ENCODE peak calls at places on chromosomes 2 and 18, in five cellular contexts. One of them, this sample, is unnamed.

GRCh38 chr18:79856119-79857080 is 58.7 kb downstream of the KCNG2 start:
- DNase-seq in GM13976: peak
- DNase-seq in nephron progenitor cell: no peak
- DNase-seq in adrenal gland: no peak
- DNase-seq in type B pancreatic cell: no peak
- DNase-seq in this sample: peak

GRCh38 chr18:26511339-26512071 is 36.8 kb downstream of the KCTD1 start:
- DNase-seq in GM13976: no peak
- DNase-seq in type B pancreatic cell: no peak
- DNase-seq in nephron progenitor cell: no peak
- DNase-seq in adrenal gland: no peak
- DNase-seq in this sample: no peak

GRCh38 chr2:6516674-6517073 is 349.0 kb downstream of the CMPK2 start:
- DNase-seq in GM13976: no peak
- DNase-seq in adrenal gland: no peak
- DNase-seq in nephron progenitor cell: no peak
- DNase-seq in type B pancreatic cell: no peak
- DNase-seq in this sample: no peak

GRCh38 chr2:53568463-53568862 is 199.1 kb upstream of the CHAC2 start:
- DNase-seq in nephron progenitor cell: no peak
- DNase-seq in adrenal gland: no peak
- DNase-seq in GM13976: no peak
- DNase-seq in type B pancreatic cell: no peak
- DNase-seq in this sample: no peak

GRCh38 chr2:153890572-153890971 is 18.9 kb downstream of the GALNT13 start:
- DNase-seq in adrenal gland: no peak
- DNase-seq in GM13976: no peak
- DNase-seq in type B pancreatic cell: no peak
- DNase-seq in nephron progenitor cell: no peak
- DNase-seq in this sample: no peak

GRCh38 chr2:212274215-212274614 is 264.4 kb downstream of the ERBB4 start:
- DNase-seq in nephron progenitor cell: no peak
- DNase-seq in GM13976: no peak
- DNase-seq in type B pancreatic cell: no peak
- DNase-seq in adrenal gland: no peak
- DNase-seq in this sample: no peak

GRCh38 chr18:48818329-48819254 is 132.2 kb downstream of the SMAD7 start:
- DNase-seq in GM13976: no peak
- DNase-seq in adrenal gland: no peak
- DNase-seq in nephron progenitor cell: no peak
- DNase-seq in type B pancreatic cell: peak
- DNase-seq in this sample: peak

GRCh38 chr2:207311316-207312005 is 145.7 kb upstream of the KLF7 start:
- DNase-seq in GM13976: peak
- DNase-seq in type B pancreatic cell: no peak
- DNase-seq in nephron progenitor cell: no peak
- DNase-seq in adrenal gland: peak
- DNase-seq in this sample: no peak

GRCh38 chr2:177464549-177464948 is 72.0 kb downstream of the AGPS start:
- DNase-seq in type B pancreatic cell: no peak
- DNase-seq in GM13976: no peak
- DNase-seq in adrenal gland: no peak
- DNase-seq in nephron progenitor cell: no peak
- DNase-seq in this sample: no peak

GRCh38 chr2:5121677-5122076 is 570.5 kb upstream of the SOX11 start:
- DNase-seq in nephron progenitor cell: peak
- DNase-seq in GM13976: no peak
- DNase-seq in adrenal gland: no peak
- DNase-seq in type B pancreatic cell: no peak
- DNase-seq in this sample: peak

GRCh38 chr2:112679484-112679883 is 33.7 kb downstream of the SLC20A1 start:
- DNase-seq in nephron progenitor cell: no peak
- DNase-seq in GM13976: no peak
- DNase-seq in type B pancreatic cell: no peak
- DNase-seq in adrenal gland: peak
- DNase-seq in this sample: no peak

GRCh38 chr2:218746960-218747359 is 35.0 kb upstream of the CYP27A1 start:
- DNase-seq in type B pancreatic cell: no peak
- DNase-seq in nephron progenitor cell: no peak
- DNase-seq in adrenal gland: no peak
- DNase-seq in GM13976: no peak
- DNase-seq in this sample: no peak

GRCh38 chr2:26072925-26073768 is 39.3 kb downstream of the RAB10 start:
- DNase-seq in nephron progenitor cell: no peak
- DNase-seq in type B pancreatic cell: no peak
- DNase-seq in GM13976: no peak
- DNase-seq in adrenal gland: peak
- DNase-seq in this sample: no peak

GRCh38 chr18:34862561-34862960 is 152.5 kb downstream of the DTNA start:
- DNase-seq in adrenal gland: no peak
- DNase-seq in nephron progenitor cell: no peak
- DNase-seq in GM13976: no peak
- DNase-seq in type B pancreatic cell: no peak
- DNase-seq in this sample: no peak

GRCh38 chr2:62568983-62569837 is 63.2 kb upstream of the TMEM17 start:
- DNase-seq in adrenal gland: no peak
- DNase-seq in GM13976: no peak
- DNase-seq in type B pancreatic cell: no peak
- DNase-seq in nephron progenitor cell: no peak
- DNase-seq in this sample: no peak

GRCh38 chr2:96631804-96632435 is 6.2 kb downstream of the KANSL3 start:
- DNase-seq in GM13976: no peak
- DNase-seq in adrenal gland: no peak
- DNase-seq in nephron progenitor cell: no peak
- DNase-seq in type B pancreatic cell: no peak
- DNase-seq in this sample: no peak

GRCh38 chr2:106332054-106332453 is 136.2 kb downstream of the RGPD3 start:
- DNase-seq in GM13976: no peak
- DNase-seq in type B pancreatic cell: no peak
- DNase-seq in nephron progenitor cell: no peak
- DNase-seq in adrenal gland: no peak
- DNase-seq in this sample: no peak

GRCh38 chr2:241910604-241911520 is 41.3 kb downstream of the RTP5 start:
- DNase-seq in nephron progenitor cell: no peak
- DNase-seq in type B pancreatic cell: no peak
- DNase-seq in adrenal gland: no peak
- DNase-seq in GM13976: no peak
- DNase-seq in this sample: no peak

GRCh38 chr2:235956281-235956970 is 211.8 kb downstream of the GBX2 start:
- DNase-seq in GM13976: no peak
- DNase-seq in nephron progenitor cell: no peak
- DNase-seq in adrenal gland: no peak
- DNase-seq in type B pancreatic cell: no peak
- DNase-seq in this sample: no peak

GRCh38 chr2:232325324-232326273 is 53.0 kb upstream of the ALPP start:
- DNase-seq in nephron progenitor cell: peak
- DNase-seq in type B pancreatic cell: no peak
- DNase-seq in GM13976: no peak
- DNase-seq in adrenal gland: peak
- DNase-seq in this sample: peak

GRCh38 chr2:98343371-98343770 is 2.9 kb upstream of the CNGA3 start:
- DNase-seq in type B pancreatic cell: no peak
- DNase-seq in adrenal gland: no peak
- DNase-seq in nephron progenitor cell: no peak
- DNase-seq in GM13976: no peak
- DNase-seq in this sample: no peak

GRCh38 chr2:207254526-207255464 is 89.0 kb upstream of the KLF7 start:
- DNase-seq in type B pancreatic cell: no peak
- DNase-seq in adrenal gland: no peak
- DNase-seq in nephron progenitor cell: no peak
- DNase-seq in GM13976: peak
- DNase-seq in this sample: no peak

GRCh38 chr2:45052388-45052928 is 43.2 kb upstream of the SIX2 start:
- DNase-seq in nephron progenitor cell: no peak
- DNase-seq in adrenal gland: no peak
- DNase-seq in type B pancreatic cell: no peak
- DNase-seq in GM13976: no peak
- DNase-seq in this sample: no peak

GRCh38 chr2:162748566-162749215 is 89.9 kb downstream of the KCNH7 start:
- DNase-seq in nephron progenitor cell: no peak
- DNase-seq in type B pancreatic cell: no peak
- DNase-seq in GM13976: no peak
- DNase-seq in adrenal gland: no peak
- DNase-seq in this sample: no peak

GRCh38 chr2:120566331-120567035 is 169.2 kb upstream of the GLI2 start:
- DNase-seq in nephron progenitor cell: no peak
- DNase-seq in type B pancreatic cell: no peak
- DNase-seq in adrenal gland: peak
- DNase-seq in GM13976: no peak
- DNase-seq in this sample: no peak

GRCh38 chr2:220499281-220499680 is 871.9 kb downstream of the SLC4A3 start:
- DNase-seq in nephron progenitor cell: no peak
- DNase-seq in adrenal gland: peak
- DNase-seq in GM13976: no peak
- DNase-seq in type B pancreatic cell: no peak
- DNase-seq in this sample: no peak

GRCh38 chr2:239723486-239724193 is 301.5 kb downstream of the NDUFA10 start:
- DNase-seq in nephron progenitor cell: no peak
- DNase-seq in adrenal gland: no peak
- DNase-seq in GM13976: no peak
- DNase-seq in type B pancreatic cell: peak
- DNase-seq in this sample: no peak

GRCh38 chr18:75041586-75041985 is 167.4 kb downstream of the PTGR3 start:
- DNase-seq in adrenal gland: no peak
- DNase-seq in nephron progenitor cell: no peak
- DNase-seq in type B pancreatic cell: no peak
- DNase-seq in GM13976: no peak
- DNase-seq in this sample: no peak

GRCh38 chr2:27664245-27664574 is 521 bp downstream of the SLC4A1AP start:
- DNase-seq in adrenal gland: no peak
- DNase-seq in nephron progenitor cell: no peak
- DNase-seq in type B pancreatic cell: no peak
- DNase-seq in GM13976: no peak
- DNase-seq in this sample: no peak

GRCh38 chr2:28447943-28448737 is 47.7 kb upstream of the PLB1 start:
- DNase-seq in adrenal gland: peak
- DNase-seq in type B pancreatic cell: no peak
- DNase-seq in GM13976: no peak
- DNase-seq in nephron progenitor cell: no peak
- DNase-seq in this sample: no peak

GRCh38 chr2:168430431-168430830 is 25.6 kb upstream of the CERS6 start:
- DNase-seq in type B pancreatic cell: no peak
- DNase-seq in nephron progenitor cell: no peak
- DNase-seq in GM13976: no peak
- DNase-seq in adrenal gland: no peak
- DNase-seq in this sample: no peak

GRCh38 chr2:194730266-194730665 is 926.8 kb upstream of the SLC39A10 start:
- DNase-seq in GM13976: no peak
- DNase-seq in nephron progenitor cell: no peak
- DNase-seq in adrenal gland: no peak
- DNase-seq in type B pancreatic cell: no peak
- DNase-seq in this sample: no peak

GRCh38 chr18:58297198-58297597 is 253.2 kb downstream of the NEDD4L start:
- DNase-seq in type B pancreatic cell: no peak
- DNase-seq in GM13976: no peak
- DNase-seq in nephron progenitor cell: no peak
- DNase-seq in adrenal gland: no peak
- DNase-seq in this sample: no peak

GRCh38 chr2:107108556-107108955 is 222.6 kb upstream of the ST6GAL2 start:
- DNase-seq in type B pancreatic cell: no peak
- DNase-seq in adrenal gland: no peak
- DNase-seq in nephron progenitor cell: no peak
- DNase-seq in GM13976: no peak
- DNase-seq in this sample: no peak

GRCh38 chr2:219042750-219043149 is 1.4 kb upstream of the CFAP65 start:
- DNase-seq in adrenal gland: no peak
- DNase-seq in type B pancreatic cell: no peak
- DNase-seq in GM13976: no peak
- DNase-seq in nephron progenitor cell: no peak
- DNase-seq in this sample: no peak

GRCh38 chr2:171547720-171548119 is 25.4 kb downstream of the CYBRD1 start:
- DNase-seq in adrenal gland: no peak
- DNase-seq in GM13976: no peak
- DNase-seq in type B pancreatic cell: no peak
- DNase-seq in nephron progenitor cell: no peak
- DNase-seq in this sample: no peak

GRCh38 chr2:137910641-137911040 is 53.6 kb upstream of the HNMT start:
- DNase-seq in GM13976: peak
- DNase-seq in nephron progenitor cell: no peak
- DNase-seq in type B pancreatic cell: no peak
- DNase-seq in adrenal gland: no peak
- DNase-seq in this sample: no peak
- TF ChIP-seq CTCF in GM13976: peak
- TF ChIP-seq CTCF in nephron progenitor cell: peak
- TF ChIP-seq CTCF in type B pancreatic cell: peak
- TF ChIP-seq CTCF in adrenal gland: peak
- TF ChIP-seq CTCF in this sample: peak

GRCh38 chr2:221792971-221793670 is 221.0 kb upstream of the EPHA4 start:
- DNase-seq in type B pancreatic cell: no peak
- DNase-seq in GM13976: no peak
- DNase-seq in nephron progenitor cell: peak
- DNase-seq in adrenal gland: no peak
- DNase-seq in this sample: no peak
- TF ChIP-seq CTCF in type B pancreatic cell: no peak
- TF ChIP-seq CTCF in GM13976: no peak
- TF ChIP-seq CTCF in nephron progenitor cell: no peak
- TF ChIP-seq CTCF in adrenal gland: no peak
- TF ChIP-seq CTCF in this sample: no peak

GRCh38 chr18:64103979-64104378 is 44.9 kb downstream of the LINC00305 start:
- DNase-seq in nephron progenitor cell: no peak
- DNase-seq in type B pancreatic cell: no peak
- DNase-seq in adrenal gland: no peak
- DNase-seq in GM13976: no peak
- DNase-seq in this sample: peak
- TF ChIP-seq CTCF in nephron progenitor cell: no peak
- TF ChIP-seq CTCF in type B pancreatic cell: peak
- TF ChIP-seq CTCF in adrenal gland: no peak
- TF ChIP-seq CTCF in GM13976: no peak
- TF ChIP-seq CTCF in this sample: peak

DNA sequence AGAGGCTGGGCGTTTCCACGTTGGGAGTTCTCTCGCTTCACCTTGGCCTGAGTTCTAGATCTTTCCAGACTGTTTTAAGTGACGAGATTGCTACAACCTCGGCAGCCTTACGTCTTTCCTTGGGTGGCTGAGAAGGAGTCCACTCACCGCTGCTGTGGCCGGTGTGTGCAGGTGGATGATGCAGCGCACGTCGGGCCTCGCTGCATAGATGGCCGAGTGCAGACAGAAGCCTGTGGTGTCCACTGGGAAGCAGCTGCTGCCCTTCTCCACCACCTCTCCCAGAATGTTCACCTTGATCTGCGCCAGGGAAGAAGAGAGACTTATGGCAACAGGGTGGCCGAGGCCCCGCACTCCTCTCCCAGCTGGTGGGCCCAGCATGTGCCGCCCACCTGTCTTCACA is 75.7 kb downstream of the ADD2 start:
- DNase-seq in nephron progenitor cell: no peak
- DNase-seq in type B pancreatic cell: peak
- DNase-seq in GM13976: no peak
- DNase-seq in adrenal gland: no peak
- DNase-seq in this sample: no peak
- TF ChIP-seq CTCF in nephron progenitor cell: no peak
- TF ChIP-seq CTCF in type B pancreatic cell: no peak
- TF ChIP-seq CTCF in GM13976: no peak
- TF ChIP-seq CTCF in adrenal gland: no peak
- TF ChIP-seq CTCF in this sample: no peak

GRCh38 chr2:223114917-223115316 is 62.9 kb downstream of the KCNE4 start:
- DNase-seq in adrenal gland: no peak
- DNase-seq in GM13976: no peak
- DNase-seq in type B pancreatic cell: no peak
- DNase-seq in nephron progenitor cell: no peak
- DNase-seq in this sample: no peak
- TF ChIP-seq CTCF in adrenal gland: no peak
- TF ChIP-seq CTCF in GM13976: no peak
- TF ChIP-seq CTCF in type B pancreatic cell: no peak
- TF ChIP-seq CTCF in nephron progenitor cell: no peak
- TF ChIP-seq CTCF in this sample: no peak

This sample was measured in glutamatergic neuron.